ENCODE peak calls at places on chromosome 4, in eight cellular contexts. U, I, J, H, O, G, Y and K are unnamed samples.

GRCh38 chr4:16119981-16120380 is 36.2 kb upstream of the PROM1 start:
- ATAC-seq in J (no peak), Y (no peak), O (no peak), G (no peak), U (no peak), I (no peak), H (no peak), K (no peak)

GRCh38 chr4:119794681-119795080 is 166.1 kb upstream of the PDE5A start:
- ATAC-seq in O (no peak), J (no peak), U (no peak), Y (no peak), G (no peak), H (no peak), I (no peak), K (no peak)

GRCh38 chr4:114318309-114318708 is 280.3 kb upstream of the UGT8 start:
- ATAC-seq in H (no peak), O (no peak), Y (no peak), J (no peak), G (no peak), I (no peak), U (no peak), K (no peak)

GRCh38 chr4:159298502-159298901 is 195.6 kb downstream of the RAPGEF2 start:
- ATAC-seq in O (no peak), U (no peak), H (peak; percentile 39), I (peak; percentile 77), Y (no peak), J (no peak), G (no peak), K (no peak)

GRCh38 chr4:152421576-152421975 is 114.3 kb downstream of the FBXW7 start:
- ATAC-seq in J (no peak), H (no peak), G (no peak), U (no peak), I (no peak), Y (no peak), O (no peak), K (no peak)

GRCh38 chr4:56995525-56995924 is 16.8 kb downstream of the POLR2B start:
- ATAC-seq in U (no peak), H (no peak), J (no peak), I (no peak), G (no peak), O (no peak), Y (no peak), K (peak; percentile 77)

GRCh38 chr4:76723373-76723772 is 174.6 kb downstream of the SOWAHB start:
- ATAC-seq in H (peak; percentile 61), O (no peak), U (peak; percentile 74), I (peak; percentile 70), J (no peak), G (no peak), Y (no peak), K (no peak)

GRCh38 chr4:5812506-5813229 is 80.2 kb downstream of the CRMP1 start:
- ATAC-seq in Y (peak; percentile 81), H (peak; percentile 92), U (peak; percentile 95), I (peak; percentile 87), J (no peak), G (peak; percentile 86), O (peak; percentile 98), K (peak; percentile 65)

GRCh38 chr4:162523171-162523570 is 359.4 kb upstream of the FSTL5 start:
- ATAC-seq in O (no peak), I (no peak), U (no peak), H (no peak), G (no peak), Y (no peak), J (no peak), K (no peak)

GRCh38 chr4:71006203-71006907 is 12.9 kb downstream of the DCK start:
- ATAC-seq in J (no peak), G (no peak), U (no peak), O (no peak), I (no peak), Y (no peak), H (peak; percentile 80), K (no peak)

GRCh38 chr4:103673983-103674382 is 45.8 kb downstream of the TACR3 start:
- ATAC-seq in U (no peak), H (no peak), I (no peak), G (no peak), Y (no peak), J (no peak), O (no peak), K (no peak)

GRCh38 chr4:140635606-140636005 is 66.8 kb upstream of the UCP1 start:
- ATAC-seq in H (no peak), J (peak; percentile 66), U (peak; percentile 92), I (no peak), Y (peak; percentile 80), G (peak; percentile 96), O (no peak), K (no peak)

GRCh38 chr4:76354517-76355473 is 48.3 kb downstream of the STBD1 start:
- ATAC-seq in U (no peak), G (no peak), J (no peak), I (no peak), H (no peak), O (no peak), Y (no peak), K (no peak)

GRCh38 chr4:84238247-84239090 is 260.6 kb downstream of the NKX6-1 start:
- ATAC-seq in G (no peak), H (no peak), U (no peak), Y (no peak), O (no peak), J (no peak), I (no peak), K (peak; percentile 78)

GRCh38 chr4:142845293-142846070 is 619 bp downstream of the INPP4B start:
- ATAC-seq in O (no peak), U (peak; percentile 28), J (peak; percentile 12), Y (peak; percentile 50), G (no peak), H (peak; percentile 12), I (peak; percentile 62), K (peak; percentile 23)

GRCh38 chr4:140720387-140721087 is 35.6 kb downstream of the TBC1D9 start:
- ATAC-seq in O (no peak), U (no peak), J (peak; percentile 50), I (peak; percentile 49), H (peak; percentile 65), G (peak; percentile 83), Y (no peak), K (no peak)

GRCh38 chr4:85725727-85726170 is 250.8 kb downstream of the ARHGAP24 start:
- ATAC-seq in U (no peak), I (no peak), J (peak; percentile 26), G (no peak), Y (no peak), H (peak; percentile 93), O (peak; percentile 87), K (peak; percentile 57)

GRCh38 chr4:80462537-80463207 is 127.1 kb downstream of the CFAP299 start:
- ATAC-seq in I (no peak), U (no peak), H (peak; percentile 78), J (no peak), Y (no peak), G (no peak), O (no peak), K (no peak)

GRCh38 chr4:15378055-15378454 is 49.8 kb upstream of the C1QTNF7 start:
- ATAC-seq in H (no peak), U (no peak), J (no peak), I (no peak), Y (no peak), O (no peak), G (no peak), K (peak; percentile 78)

GRCh38 chr4:2958446-2958845 is 4.8 kb downstream of the NOP14 start:
- ATAC-seq in I (no peak), Y (no peak), O (no peak), U (no peak), J (no peak), H (no peak), G (no peak), K (no peak)

GRCh38 chr4:2950221-2950989 is 12.8 kb downstream of the NOP14 start:
- ATAC-seq in U (no peak), I (no peak), O (no peak), J (no peak), Y (no peak), G (no peak), H (no peak), K (no peak)

GRCh38 chr4:2953496-2953895 is 9.7 kb downstream of the NOP14 start:
- ATAC-seq in U (no peak), G (no peak), O (no peak), I (no peak), J (no peak), H (no peak), Y (no peak), K (no peak)

GRCh38 chr4:2949782-2950125 is 13.5 kb downstream of the NOP14 start:
- ATAC-seq in U (no peak), O (no peak), G (no peak), H (no peak), J (no peak), I (no peak), Y (no peak), K (no peak)

GRCh38 chr4:2954358-2955185 is 8.6 kb downstream of the NOP14 start:
- ATAC-seq in O (peak; percentile 73), G (peak; percentile 81), J (no peak), I (peak; percentile 62), H (peak; percentile 89), Y (peak; percentile 86), U (peak; percentile 55), K (no peak)
- TF ChIP-seq POLR2AphosphoS5 in O (no peak), G (no peak), J (no peak), I (no peak), H (no peak), Y (peak; percentile 29), U (no peak), K (no peak)

DNA sequence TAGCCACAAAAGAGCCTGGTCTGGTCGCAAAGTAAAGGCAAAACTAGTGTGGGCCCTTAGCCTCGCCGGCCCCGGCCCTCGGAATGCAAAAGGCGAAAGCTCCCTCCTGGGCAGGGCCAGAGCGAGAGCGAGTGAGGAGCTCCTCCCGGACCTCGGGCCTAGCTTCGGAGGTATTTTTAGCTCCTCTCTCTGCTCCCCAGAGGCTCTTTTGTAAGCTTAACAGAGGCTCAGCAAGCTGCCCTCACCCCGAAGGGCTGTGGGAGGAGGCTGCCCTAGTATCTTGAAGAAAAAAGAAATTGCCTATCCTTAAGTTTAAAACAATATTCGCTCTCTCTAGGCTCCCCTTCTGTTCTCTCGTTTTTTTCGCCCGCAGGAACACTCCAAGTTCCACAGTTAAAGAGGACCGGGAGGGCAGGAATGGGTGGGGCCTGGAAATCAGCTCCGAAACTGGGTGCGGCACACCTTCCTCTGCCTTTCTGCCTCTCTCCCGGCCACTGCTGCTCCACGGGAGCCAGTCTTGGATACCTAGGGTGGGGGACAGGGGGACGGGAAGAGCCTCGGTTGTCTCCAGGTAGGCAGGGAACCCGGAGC is 12.2 kb downstream of the HAND2 start:
- ATAC-seq in U (no peak), Y (peak; percentile 65), I (no peak), J (no peak), O (no peak), H (no peak), G (no peak), K (no peak)
- H3K4me3 ChIP-seq in U (no peak overlapping the region), Y (peak overlapping the region; percentile 53), I (no peak overlapping the region), J (no peak overlapping the region), O (no peak overlapping the region), H (no peak overlapping the region), G (no peak overlapping the region), K (peak overlapping the region; percentile 18)

GRCh38 chr4:41575207-41575606 is 37.2 kb downstream of the LIMCH1 start:
- ATAC-seq in U (no peak), I (no peak), G (no peak), H (no peak), Y (no peak), J (no peak), O (no peak), K (peak; percentile 50)
- TF ChIP-seq POLR2AphosphoS5 in U (no peak), I (no peak), G (no peak), H (no peak), Y (no peak), J (no peak), O (no peak), K (no peak)

GRCh38 chr4:39636786-39637185 is 1.9 kb downstream of the SMIM14 start:
- ATAC-seq in J (no peak), U (no peak), H (peak; percentile 27), I (no peak), O (no peak), Y (no peak), G (no peak), K (no peak)
- H3K4me3 ChIP-seq in J (peak overlapping the region; percentile 55), U (peak overlapping the region; percentile 91), H (peak overlapping the region; percentile 75), I (peak overlapping the region; percentile 95), O (no peak overlapping the region), Y (peak overlapping the region; percentile 66), G (peak overlapping the region; percentile 83), K (peak overlapping the region; percentile 89)